ENCODE peak calls at places on chromosomes 13 and 19, in six cellular contexts. One of them, this sample, is unnamed.

GRCh38 chr13:33188093-33188882 is 97.3 kb downstream of the STARD13 start:
- DNase-seq in SW 1271: no peak
- DNase-seq in nephron progenitor cell: no peak
- DNase-seq in ELR: peak; percentile 48
- DNase-seq in CD4-positive, CD25-positive, alpha-beta regulatory T cell: no peak
- DNase-seq in WTC11: no peak
- DNase-seq in this sample: no peak

GRCh38 chr19:958967-959685 is 25.0 kb upstream of the WDR18 start:
- DNase-seq in SW 1271: no peak
- DNase-seq in nephron progenitor cell: no peak
- DNase-seq in ELR: peak; percentile 74
- DNase-seq in CD4-positive, CD25-positive, alpha-beta regulatory T cell: no peak
- DNase-seq in WTC11: no peak
- DNase-seq in this sample: peak; percentile 77

GRCh38 chr19:42126565-42126964 is 5.7 kb downstream of the POU2F2 start:
- DNase-seq in SW 1271: no peak
- DNase-seq in nephron progenitor cell: no peak
- DNase-seq in ELR: no peak
- DNase-seq in CD4-positive, CD25-positive, alpha-beta regulatory T cell: no peak
- DNase-seq in WTC11: no peak
- DNase-seq in this sample: no peak

GRCh38 chr13:110716235-110716505 is 2.7 kb downstream of the ING1 start:
- DNase-seq in SW 1271: no peak
- DNase-seq in nephron progenitor cell: no peak
- DNase-seq in ELR: peak; percentile 46
- DNase-seq in CD4-positive, CD25-positive, alpha-beta regulatory T cell: no peak
- DNase-seq in WTC11: no peak
- DNase-seq in this sample: peak; percentile 71

GRCh38 chr19:58279042-58279924 is 528 bp downstream of the ZNF8 start:
- DNase-seq in SW 1271: no peak
- DNase-seq in nephron progenitor cell: peak; percentile 77
- DNase-seq in ELR: peak; percentile 75
- DNase-seq in CD4-positive, CD25-positive, alpha-beta regulatory T cell: no peak
- DNase-seq in WTC11: peak; percentile 69
- DNase-seq in this sample: peak; percentile 91

GRCh38 chr19:17549088-17549740 is 6.2 kb upstream of the COLGALT1 start:
- DNase-seq in SW 1271: no peak
- DNase-seq in nephron progenitor cell: no peak
- DNase-seq in ELR: no peak
- DNase-seq in CD4-positive, CD25-positive, alpha-beta regulatory T cell: no peak
- DNase-seq in WTC11: no peak
- DNase-seq in this sample: no peak

GRCh38 chr19:39098365-39099269 is 14.4 kb downstream of the ACP7 start:
- DNase-seq in SW 1271: no peak
- DNase-seq in nephron progenitor cell: no peak
- DNase-seq in ELR: no peak
- DNase-seq in CD4-positive, CD25-positive, alpha-beta regulatory T cell: no peak
- DNase-seq in WTC11: peak; percentile 33
- DNase-seq in this sample: no peak

GRCh38 chr19:45154064-45154827 is 6.5 kb downstream of the NKPD1 start:
- DNase-seq in SW 1271: no peak
- DNase-seq in nephron progenitor cell: no peak
- DNase-seq in ELR: peak; percentile 83
- DNase-seq in CD4-positive, CD25-positive, alpha-beta regulatory T cell: no peak
- DNase-seq in WTC11: no peak
- DNase-seq in this sample: peak; percentile 82

GRCh38 chr13:103067751-103068563 is 1.7 kb upstream of the SLC10A2 start:
- DNase-seq in SW 1271: no peak
- DNase-seq in nephron progenitor cell: no peak
- DNase-seq in ELR: no peak
- DNase-seq in CD4-positive, CD25-positive, alpha-beta regulatory T cell: no peak
- DNase-seq in WTC11: peak; percentile 70
- DNase-seq in this sample: peak; percentile 66

GRCh38 chr19:7748756-7749155 is 1.4 kb upstream of the CD209 start:
- DNase-seq in SW 1271: no peak
- DNase-seq in nephron progenitor cell: no peak
- DNase-seq in ELR: peak; percentile 59
- DNase-seq in CD4-positive, CD25-positive, alpha-beta regulatory T cell: no peak
- DNase-seq in WTC11: peak; percentile 62
- DNase-seq in this sample: peak; percentile 66

GRCh38 chr19:39469036-39469435 is 11.6 kb upstream of the TIMM50 start:
- DNase-seq in SW 1271: no peak
- DNase-seq in nephron progenitor cell: no peak
- DNase-seq in ELR: no peak
- DNase-seq in CD4-positive, CD25-positive, alpha-beta regulatory T cell: no peak
- DNase-seq in WTC11: no peak
- DNase-seq in this sample: no peak

GRCh38 chr13:95156208-95156607 is 145.0 kb downstream of the ABCC4 start:
- DNase-seq in SW 1271: no peak
- DNase-seq in nephron progenitor cell: no peak
- DNase-seq in ELR: peak; percentile 45
- DNase-seq in CD4-positive, CD25-positive, alpha-beta regulatory T cell: no peak
- DNase-seq in WTC11: no peak
- DNase-seq in this sample: no peak

GRCh38 chr19:7947939-7948338 is 4.5 kb upstream of the TIMM44 start:
- DNase-seq in SW 1271: no peak
- DNase-seq in nephron progenitor cell: no peak
- DNase-seq in ELR: peak; percentile 40
- DNase-seq in CD4-positive, CD25-positive, alpha-beta regulatory T cell: no peak
- DNase-seq in WTC11: no peak
- DNase-seq in this sample: no peak

GRCh38 chr13:114081761-114082681 is 50.4 kb downstream of the RASA3 start:
- DNase-seq in SW 1271: no peak
- DNase-seq in nephron progenitor cell: no peak
- DNase-seq in ELR: no peak
- DNase-seq in CD4-positive, CD25-positive, alpha-beta regulatory T cell: no peak
- DNase-seq in WTC11: peak; percentile 8
- DNase-seq in this sample: no peak

GRCh38 chr13:21242236-21242635 is 65.8 kb downstream of the MRPL57 start:
- DNase-seq in SW 1271: no peak
- DNase-seq in nephron progenitor cell: peak; percentile 30
- DNase-seq in ELR: no peak
- DNase-seq in CD4-positive, CD25-positive, alpha-beta regulatory T cell: no peak
- DNase-seq in WTC11: peak; percentile 61
- DNase-seq in this sample: no peak